ENCODE peak calls at places on chromosomes 12 and 14, in six cellular contexts. V is heart left ventricle, N is uterus, H is mesothelial cell of epicardium, X is Caco-2, E is GM10248. A is an unnamed sample.

GRCh38 chr14:56870336-56870735 is 60.1 kb upstream of the OTX2 start:
- DNase-seq in V (no peak), N (no peak), H (no peak), X (no peak), E (no peak), A (no peak)

GRCh38 chr14:42513837-42514236 is 907.2 kb downstream of the LRFN5 start:
- DNase-seq in V (no peak), N (no peak), H (no peak), X (no peak), E (no peak), A (no peak)

GRCh38 chr12:52203126-52203921 is 11.5 kb upstream of the KRT80 start:
- DNase-seq in V (peak), N (peak), H (no peak), X (peak), E (no peak), A (no peak)

GRCh38 chr14:90419200-90419599 is 22.4 kb downstream of the CALM1 start:
- DNase-seq in V (peak), N (peak), H (no peak), X (no peak), E (no peak), A (no peak)

GRCh38 chr12:112820796-112821195 is 29.2 kb downstream of the RPH3A start:
- DNase-seq in V (no peak), N (no peak), H (no peak), X (no peak), E (no peak), A (no peak)

GRCh38 chr12:46371718-46372130 is 849 bp downstream of the SLC38A2 start:
- DNase-seq in V (peak), N (peak), H (peak), X (peak), E (peak), A (peak)

GRCh38 chr14:100659345-100660001 is 67.2 kb upstream of the DLK1 start:
- DNase-seq in V (no peak), N (no peak), H (no peak), X (no peak), E (no peak), A (no peak)

GRCh38 chr12:6443361-6443983 is 1.3 kb upstream of the CD27 start:
- DNase-seq in V (no peak), N (no peak), H (no peak), X (no peak), E (peak), A (no peak)

GRCh38 chr12:75660107-75660530 is 148.7 kb upstream of the KRR1 start:
- DNase-seq in V (no peak), N (no peak), H (no peak), X (no peak), E (no peak), A (no peak)

GRCh38 chr12:124745891-124746570 is 117.6 kb downstream of the SCARB1 start:
- DNase-seq in V (peak), N (peak), H (peak), X (peak), E (peak), A (no peak)

GRCh38 chr12:84911331-84912190 is 1.0 kb downstream of the SLC6A15 start:
- DNase-seq in V (no peak), N (peak), H (no peak), X (peak), E (peak), A (no peak)

GRCh38 chr14:91315844-91316267 is 71.4 kb upstream of the GPR68 start:
- DNase-seq in V (no peak), N (no peak), H (no peak), X (no peak), E (peak), A (peak)

GRCh38 chr12:111034148-111034910 is 114.0 kb upstream of the MYL2 start:
- DNase-seq in V (no peak), N (no peak), H (peak), X (no peak), E (no peak), A (no peak)

GRCh38 chr12:22687677-22688076 is 62.7 kb downstream of the ETNK1 start:
- DNase-seq in V (no peak), N (no peak), H (no peak), X (no peak), E (no peak), A (no peak)

GRCh38 chr12:127149226-127149964 is 1117.6 kb upstream of the TMEM132C start:
- DNase-seq in V (no peak), N (no peak), H (no peak), X (no peak), E (no peak), A (no peak)

GRCh38 chr12:111434049-111434448 is 28.3 kb downstream of the SH2B3 start:
- DNase-seq in V (no peak), N (no peak), H (no peak), X (no peak), E (no peak), A (no peak)

GRCh38 chr12:88185988-88186387 is 43.9 kb downstream of the TMTC3 start:
- DNase-seq in V (no peak), N (no peak), H (no peak), X (peak), E (peak), A (no peak)

GRCh38 chr12:27217590-27217989 is 26.5 kb upstream of the STK38L start:
- DNase-seq in V (no peak), N (no peak), H (no peak), X (no peak), E (no peak), A (no peak)

A was measured in GM18507.